ENCODE peak calls at places on chromosomes 6 and 20, in four cellular contexts. Z is A549, F is HCT116, V is GM23338. K is an unnamed sample.

GRCh38 chr20:35054804-35055203 is 37.8 kb downstream of the TRPC4AP start:
- DNase-seq in Z (no peak), V (no peak), F (no peak), K (no peak)

GRCh38 chr6:141700836-141701235 is 431.9 kb upstream of the GJE1 start:
- DNase-seq in Z (no peak), V (no peak), F (no peak), K (no peak)

GRCh38 chr6:11023032-11023431 is 21.1 kb downstream of the ELOVL2 start:
- DNase-seq in Z (no peak), V (no peak), F (no peak), K (no peak)

GRCh38 chr6:107318100-107318736 is 141.1 kb downstream of the PDSS2 start:
- DNase-seq in V (peak), F (peak), Z (peak), K (peak)

GRCh38 chr6:36809156-36809555 is 30.1 kb downstream of the CPNE5 start:
- DNase-seq in F (no peak), Z (no peak), V (no peak), K (no peak)

GRCh38 chr6:119887671-119888070 is 538.1 kb upstream of the MAN1A1 start:
- DNase-seq in Z (no peak), V (no peak), F (no peak), K (no peak)

GRCh38 chr6:72305971-72306370 is 315.9 kb upstream of the KCNQ5 start:
- DNase-seq in F (no peak), Z (no peak), V (no peak), K (no peak)

GRCh38 chr6:56752534-56752933 is 109.8 kb upstream of the DST start:
- DNase-seq in Z (no peak), F (no peak), V (no peak), K (no peak)

GRCh38 chr6:90369651-90370050 is 73.0 kb upstream of the BACH2 start:
- DNase-seq in F (no peak), Z (no peak), V (no peak), K (no peak)

GRCh38 chr6:31545291-31545690 is 1.1 kb downstream of the ATP6V1G2 start:
- DNase-seq in F (no peak), V (no peak), Z (no peak), K (no peak)

GRCh38 chr20:64035066-64035932 is 683 bp upstream of the C20orf204 start:
- DNase-seq in F (no peak), Z (no peak), V (no peak), K (no peak)

GRCh38 chr6:210778-211177 is 81.5 kb upstream of the DUSP22 start:
- DNase-seq in F (no peak), Z (no peak), V (no peak), K (no peak)

GRCh38 chr20:46004187-46004586 is 4.5 kb upstream of the MMP9 start:
- DNase-seq in F (no peak), Z (no peak), V (no peak), K (no peak)

GRCh38 chr20:38355161-38356012 is 9.1 kb downstream of the LBP start:
- DNase-seq in V (peak), Z (no peak), F (no peak), K (no peak)

GRCh38 chr20:25539742-25540201 is 45.6 kb downstream of the NINL start:
- DNase-seq in V (no peak), Z (no peak), F (no peak), K (no peak)

GRCh38 chr6:94862116-94862515 is 715.2 kb upstream of the MANEA start:
- DNase-seq in V (no peak), Z (no peak), F (no peak), K (no peak)

GRCh38 chr20:62978559-62978938 is 26.0 kb downstream of the SLC17A9 start:
- DNase-seq in Z (no peak), F (no peak), V (no peak), K (no peak)

GRCh38 chr20:34639755-34640222 is 37.1 kb downstream of the PIGU start:
- DNase-seq in Z (no peak), F (no peak), V (no peak), K (no peak)

GRCh38 chr20:56689318-56689717 is 60.2 kb downstream of the TFAP2C start:
- DNase-seq in V (peak), F (no peak), Z (no peak), K (no peak)

GRCh38 chr6:88368071-88368787 is 202.1 kb upstream of the CNR1 start:
- DNase-seq in F (no peak), Z (no peak), V (no peak), K (no peak)

GRCh38 chr20:15857131-15857784 is 716.0 kb downstream of the KIF16B start:
- DNase-seq in V (no peak), Z (no peak), F (no peak), K (no peak)

GRCh38 chr6:35050291-35050987 is 90.7 kb downstream of the TCP11 start:
- DNase-seq in V (no peak), F (no peak), Z (no peak), K (no peak)

GRCh38 chr6:35049885-35050284 is 91.3 kb downstream of the TCP11 start:
- DNase-seq in V (no peak), Z (no peak), F (no peak), K (no peak)

GRCh38 chr6:35048031-35048613 is 93.0 kb downstream of the TCP11 start:
- DNase-seq in F (no peak), Z (no peak), V (peak), K (no peak)

GRCh38 chr6:35048631-35049083 is 92.5 kb downstream of the TCP11 start:
- DNase-seq in F (no peak), Z (no peak), V (peak), K (no peak)

GRCh38 chr6:35049346-35049745 is 91.8 kb downstream of the TCP11 start:
- DNase-seq in F (no peak), V (no peak), Z (no peak), K (no peak)
- H3K27ac ChIP-seq in F (no peak), V (no peak), Z (no peak), K (no peak)

DNA sequence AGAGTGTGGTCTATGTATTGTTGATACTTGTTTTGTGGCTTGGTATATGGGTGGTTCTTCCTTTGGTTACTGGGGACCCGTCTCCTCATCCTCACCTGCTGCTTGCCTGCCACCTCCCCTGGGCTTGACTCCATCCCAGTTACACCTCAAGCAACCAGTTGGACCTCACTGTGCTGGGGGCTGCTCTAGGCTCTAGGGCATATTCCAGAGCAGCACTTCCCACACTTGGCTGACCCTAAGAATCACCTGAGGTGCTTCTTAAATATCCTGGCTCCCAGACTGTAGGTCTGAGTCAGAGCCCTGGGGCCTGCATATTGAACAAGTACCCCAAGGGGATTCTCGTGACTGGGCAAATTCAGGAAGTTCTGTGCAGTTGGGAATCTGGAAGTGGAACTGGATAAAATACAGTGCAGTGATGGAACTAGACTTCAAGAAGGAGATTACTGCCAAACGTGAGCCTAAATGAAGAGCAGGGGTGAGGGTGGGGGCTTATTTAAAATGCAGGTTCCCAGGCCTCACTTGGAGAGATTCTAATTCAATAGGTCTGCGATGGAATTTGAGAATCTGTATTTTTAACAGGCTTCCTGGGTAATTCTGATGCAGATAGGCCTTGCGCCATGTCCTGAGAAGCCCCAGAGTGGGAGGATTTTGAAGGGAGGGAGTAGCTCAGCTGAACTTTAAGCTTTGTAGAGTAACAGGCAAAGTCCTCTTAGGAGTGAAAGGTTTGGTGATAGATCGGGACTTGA is 7.6 kb downstream of the SPATS1 start:
- DNase-seq in Z (no peak), V (peak), F (no peak), K (no peak)
- TF ChIP-seq REST in Z (no peak), V (no peak), F (no peak), K (no peak)

DNA sequence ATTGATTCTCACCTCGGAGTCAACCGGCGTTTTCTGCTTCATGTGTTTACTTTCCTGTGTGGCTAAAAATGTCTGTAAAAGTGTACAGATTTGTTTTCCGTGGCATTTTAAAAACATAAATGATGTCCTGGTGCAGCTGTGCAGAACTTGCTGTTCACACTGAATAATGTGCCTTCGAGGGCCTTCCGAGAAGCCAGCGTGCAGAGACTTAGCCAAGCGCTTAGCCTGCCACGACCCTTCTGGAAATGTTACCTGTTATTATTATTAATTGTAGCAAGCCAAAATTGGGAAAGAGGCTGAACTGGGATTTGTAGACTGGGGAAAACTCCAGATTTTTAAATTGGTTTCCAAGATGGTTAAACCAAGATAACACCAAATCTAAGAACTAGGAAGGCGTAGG is 335.8 kb downstream of the CDH4 start:
- DNase-seq in V (no peak), F (no peak), Z (no peak), K (no peak)
- H3K27ac ChIP-seq in V (no peak), F (no peak), Z (peak), K (no peak)

GRCh38 chr6:113971786-113972185 is 838 bp upstream of the HDAC2 start:
- DNase-seq in V (no peak), F (no peak), Z (no peak), K (no peak)

GRCh38 chr6:113969888-113970807 is 800 bp downstream of the HDAC2 start:
- DNase-seq in Z (no peak), V (peak), F (no peak), K (no peak)

GRCh38 chr6:113967777-113968176 is 3.2 kb downstream of the HDAC2 start:
- DNase-seq in F (no peak), V (peak), Z (no peak), K (no peak)

GRCh38 chr6:113968472-113968871 is 2.5 kb downstream of the HDAC2 start:
- DNase-seq in Z (no peak), V (no peak), F (no peak), K (no peak)

GRCh38 chr6:113970808-113971676 is at the start of gene HDAC2:
- DNase-seq in V (peak), F (peak), Z (peak), K (peak)
- TF ChIP-seq REST in V (no peak), F (no peak), Z (no peak), K (peak)

GRCh38 chr20:8154636-8155035 is 22.6 kb downstream of the PLCB1 start:
- DNase-seq in F (no peak), V (no peak), Z (no peak), K (no peak)
- H3K27ac ChIP-seq in F (no peak), V (no peak), Z (peak), K (no peak)

DNA sequence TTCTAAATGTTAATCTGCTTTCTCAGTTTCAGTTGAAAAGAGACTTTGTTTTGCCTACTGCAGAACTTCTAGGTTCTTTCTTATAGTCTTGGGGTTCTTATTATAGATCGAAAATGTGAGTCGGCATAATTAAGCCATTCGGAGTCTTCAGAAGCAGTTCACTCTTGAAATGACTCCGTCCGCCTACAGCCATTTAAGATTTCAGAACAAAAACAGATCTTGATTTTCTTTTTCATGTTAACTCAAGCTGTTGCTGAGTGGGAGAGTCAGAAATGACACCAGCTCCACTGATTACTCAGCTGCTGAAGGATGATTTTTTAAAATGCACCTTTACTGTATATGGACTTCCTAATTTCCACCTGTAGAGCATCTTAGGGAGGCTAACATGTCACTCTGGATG is 15.9 kb downstream of the PRDM1 start:
- DNase-seq in V (no peak), Z (no peak), F (no peak), K (no peak)
- TF ChIP-seq REST in V (no peak), Z (no peak), F (no peak), K (no peak)

GRCh38 chr6:168441434-168442391 is 729 bp downstream of the SMOC2 start:
- DNase-seq in F (no peak), Z (no peak), V (peak), K (no peak)
- H3K27ac ChIP-seq in F (no peak), Z (no peak), V (no peak), K (no peak)

GRCh38 chr6:15399651-15400470 is 154.0 kb downstream of the JARID2 start:
- DNase-seq in Z (peak), V (no peak), F (no peak), K (no peak)
- TF ChIP-seq REST in Z (no peak), V (no peak), F (no peak), K (no peak)

K was measured in Panc1.